ENCODE peak calls at places on chromosomes 1 and 21, in five cellular contexts. One of them, this sample, is unnamed.

GRCh38 chr1:210364479-210364878 is 35.8 kb downstream of the HHAT start:
- DNase-seq in neuronal stem cell: no peak
- DNase-seq in H1: no peak
- DNase-seq in mesenchymal stem cell: no peak
- DNase-seq in H9: peak
- DNase-seq in this sample: no peak

GRCh38 chr1:64790965-64791487 is 46.2 kb downstream of the RAVER2 start:
- DNase-seq in H9: no peak
- DNase-seq in H1: no peak
- DNase-seq in neuronal stem cell: no peak
- DNase-seq in mesenchymal stem cell: no peak
- DNase-seq in this sample: no peak

GRCh38 chr1:73744985-73745384 is 453.0 kb downstream of the LRRIQ3 start:
- DNase-seq in H9: no peak
- DNase-seq in H1: no peak
- DNase-seq in neuronal stem cell: no peak
- DNase-seq in mesenchymal stem cell: no peak
- DNase-seq in this sample: no peak

GRCh38 chr21:17270234-17270633 is 242.6 kb upstream of the CXADR start:
- DNase-seq in mesenchymal stem cell: peak
- DNase-seq in neuronal stem cell: no peak
- DNase-seq in H9: no peak
- DNase-seq in H1: no peak
- DNase-seq in this sample: peak

GRCh38 chr21:17427831-17428483 is 84.9 kb upstream of the CXADR start:
- DNase-seq in H1: no peak
- DNase-seq in neuronal stem cell: no peak
- DNase-seq in H9: no peak
- DNase-seq in mesenchymal stem cell: no peak
- DNase-seq in this sample: no peak

GRCh38 chr1:91795601-91796389 is 90.2 kb downstream of the TGFBR3 start:
- DNase-seq in H9: no peak
- DNase-seq in H1: no peak
- DNase-seq in mesenchymal stem cell: peak
- DNase-seq in neuronal stem cell: no peak
- DNase-seq in this sample: peak

GRCh38 chr1:171566467-171566866 is 55.6 kb upstream of the MYOCOS start:
- DNase-seq in neuronal stem cell: no peak
- DNase-seq in H1: no peak
- DNase-seq in mesenchymal stem cell: no peak
- DNase-seq in H9: no peak
- DNase-seq in this sample: no peak

GRCh38 chr1:94215955-94216354 is 21.4 kb downstream of the ARHGAP29 start:
- DNase-seq in H1: no peak
- DNase-seq in neuronal stem cell: no peak
- DNase-seq in H9: no peak
- DNase-seq in mesenchymal stem cell: no peak
- DNase-seq in this sample: no peak

GRCh38 chr1:186144505-186144904 is 230.5 kb downstream of the TPR start:
- DNase-seq in H1: no peak
- DNase-seq in neuronal stem cell: no peak
- DNase-seq in H9: no peak
- DNase-seq in mesenchymal stem cell: no peak
- DNase-seq in this sample: no peak

GRCh38 chr1:70440642-70441391 is 29.7 kb downstream of the CTH start:
- DNase-seq in mesenchymal stem cell: no peak
- DNase-seq in neuronal stem cell: no peak
- DNase-seq in H9: no peak
- DNase-seq in H1: no peak
- DNase-seq in this sample: peak

GRCh38 chr1:196997428-196997827 is 20.1 kb downstream of the CFHR5 start:
- DNase-seq in mesenchymal stem cell: peak
- DNase-seq in neuronal stem cell: no peak
- DNase-seq in H1: no peak
- DNase-seq in H9: no peak
- DNase-seq in this sample: no peak

GRCh38 chr1:39933956-39934941 is 20.7 kb upstream of the MFSD2A start:
- DNase-seq in H1: no peak
- DNase-seq in neuronal stem cell: no peak
- DNase-seq in H9: no peak
- DNase-seq in mesenchymal stem cell: peak
- DNase-seq in this sample: peak

GRCh38 chr1:84152649-84153056 is 8.6 kb downstream of the PRKACB start:
- DNase-seq in mesenchymal stem cell: no peak
- DNase-seq in neuronal stem cell: no peak
- DNase-seq in H1: no peak
- DNase-seq in H9: no peak
- DNase-seq in this sample: no peak

GRCh38 chr1:49351744-49352143 is 575.1 kb upstream of the BEND5 start:
- DNase-seq in H1: no peak
- DNase-seq in neuronal stem cell: no peak
- DNase-seq in mesenchymal stem cell: no peak
- DNase-seq in H9: no peak
- DNase-seq in this sample: peak

GRCh38 chr21:43881918-43882317 is 16.9 kb downstream of the AGPAT3 start:
- DNase-seq in H9: no peak
- DNase-seq in H1: no peak
- DNase-seq in mesenchymal stem cell: no peak
- DNase-seq in neuronal stem cell: no peak
- DNase-seq in this sample: no peak

GRCh38 chr1:226406401-226406881 is 1.5 kb downstream of the PARP1 start:
- DNase-seq in H1: no peak
- DNase-seq in neuronal stem cell: no peak
- DNase-seq in H9: peak
- DNase-seq in mesenchymal stem cell: peak
- DNase-seq in this sample: peak

GRCh38 chr21:22743085-22743484 is 1744.9 kb downstream of the NCAM2 start:
- DNase-seq in H1: no peak
- DNase-seq in mesenchymal stem cell: no peak
- DNase-seq in neuronal stem cell: no peak
- DNase-seq in H9: no peak
- DNase-seq in this sample: no peak

GRCh38 chr1:236280438-236281285 is 1.1 kb downstream of the ERO1B start:
- DNase-seq in H1: no peak
- DNase-seq in neuronal stem cell: peak
- DNase-seq in mesenchymal stem cell: peak
- DNase-seq in H9: peak
- DNase-seq in this sample: no peak

GRCh38 chr1:66251521-66251920 is 282.4 kb upstream of the SGIP1 start:
- DNase-seq in H9: peak
- DNase-seq in mesenchymal stem cell: peak
- DNase-seq in H1: no peak
- DNase-seq in neuronal stem cell: no peak
- DNase-seq in this sample: no peak

GRCh38 chr21:27426196-27426595 is 459.3 kb upstream of the ADAMTS5 start:
- DNase-seq in H1: no peak
- DNase-seq in H9: no peak
- DNase-seq in mesenchymal stem cell: no peak
- DNase-seq in neuronal stem cell: no peak
- DNase-seq in this sample: no peak

GRCh38 chr1:237287876-237288517 is 246.0 kb downstream of the RYR2 start:
- DNase-seq in H1: no peak
- DNase-seq in H9: peak
- DNase-seq in mesenchymal stem cell: no peak
- DNase-seq in neuronal stem cell: no peak
- DNase-seq in this sample: no peak

GRCh38 chr1:59971464-59971911 is 44.9 kb upstream of the CYP2J2 start:
- DNase-seq in H9: peak
- DNase-seq in mesenchymal stem cell: peak
- DNase-seq in H1: no peak
- DNase-seq in neuronal stem cell: peak
- DNase-seq in this sample: peak

GRCh38 chr1:185440877-185441276 is 123.8 kb upstream of the IVNS1ABP start:
- DNase-seq in neuronal stem cell: no peak
- DNase-seq in H1: no peak
- DNase-seq in mesenchymal stem cell: peak
- DNase-seq in H9: no peak
- DNase-seq in this sample: peak

GRCh38 chr1:156657161-156657970 is 15.4 kb downstream of the BCAN start:
- DNase-seq in H1: no peak
- DNase-seq in neuronal stem cell: no peak
- DNase-seq in mesenchymal stem cell: peak
- DNase-seq in H9: peak
- DNase-seq in this sample: peak

GRCh38 chr1:61131716-61132115 is 49.4 kb downstream of the NFIA start:
- DNase-seq in neuronal stem cell: no peak
- DNase-seq in H9: no peak
- DNase-seq in mesenchymal stem cell: no peak
- DNase-seq in H1: no peak
- DNase-seq in this sample: no peak

GRCh38 chr1:29677028-29678024 is 441.0 kb downstream of the PTPRU start:
- DNase-seq in neuronal stem cell: no peak
- DNase-seq in H9: peak
- DNase-seq in mesenchymal stem cell: no peak
- DNase-seq in H1: no peak
- DNase-seq in this sample: no peak

GRCh38 chr1:225371366-225371765 is 56.5 kb downstream of the LBR start:
- DNase-seq in mesenchymal stem cell: no peak
- DNase-seq in H1: no peak
- DNase-seq in H9: no peak
- DNase-seq in neuronal stem cell: no peak
- DNase-seq in this sample: no peak

GRCh38 chr1:10779841-10780240 is 16.6 kb downstream of the CASZ1 start:
- DNase-seq in H1: no peak
- DNase-seq in H9: no peak
- DNase-seq in mesenchymal stem cell: no peak
- DNase-seq in neuronal stem cell: no peak
- DNase-seq in this sample: no peak

DNA sequence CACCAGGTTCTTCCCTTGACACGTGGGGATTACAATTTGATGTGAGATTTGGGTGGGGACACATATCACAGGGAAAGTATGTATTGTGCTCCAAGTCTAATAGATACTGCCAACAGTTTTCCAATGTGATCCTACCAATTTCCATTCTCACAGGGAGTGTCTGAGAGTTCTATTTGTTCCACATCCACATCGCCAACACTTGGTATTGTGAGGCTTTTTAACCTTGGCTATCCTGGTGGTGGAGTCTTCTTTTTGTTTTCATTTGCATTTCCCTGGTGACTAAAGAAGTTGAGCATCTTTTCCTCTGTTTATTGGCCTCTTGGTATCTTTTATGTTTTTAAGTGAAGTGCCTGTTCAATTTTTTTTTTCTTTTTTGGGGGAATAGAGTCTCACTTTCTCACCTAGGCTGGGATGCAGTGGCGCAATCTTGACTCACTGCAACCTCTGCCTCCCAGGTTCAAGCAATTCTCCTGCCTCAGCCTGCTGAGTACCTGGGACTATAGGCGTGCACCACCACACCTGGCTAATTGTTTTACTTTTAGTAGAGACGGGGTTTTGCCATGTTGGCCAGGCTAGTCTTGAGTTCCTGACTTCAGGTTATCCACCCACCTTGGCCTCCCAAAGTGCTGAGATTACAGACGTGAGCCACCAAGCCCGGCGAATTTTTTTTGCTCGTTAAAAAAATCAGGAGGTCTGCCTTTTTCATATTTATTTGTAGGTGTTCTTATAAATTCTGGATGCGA is 15.9 kb upstream of the PADI1 start:
- DNase-seq in neuronal stem cell: no peak
- DNase-seq in mesenchymal stem cell: no peak
- DNase-seq in H1: no peak
- DNase-seq in H9: no peak
- DNase-seq in this sample: no peak
- H3K18ac ChIP-seq in neuronal stem cell: no peak
- H3K18ac ChIP-seq in mesenchymal stem cell: no peak
- H3K18ac ChIP-seq in H1: no peak
- H3K18ac ChIP-seq in H9: no peak
- H3K18ac ChIP-seq in this sample: no peak

GRCh38 chr1:19794583-19794982 is 5.1 kb downstream of the TMCO4 start:
- DNase-seq in H9: no peak
- DNase-seq in neuronal stem cell: no peak
- DNase-seq in H1: no peak
- DNase-seq in mesenchymal stem cell: no peak
- DNase-seq in this sample: peak

GRCh38 chr1:19799233-19799876 is 361 bp downstream of the TMCO4 start:
- DNase-seq in H9: no peak
- DNase-seq in H1: no peak
- DNase-seq in neuronal stem cell: no peak
- DNase-seq in mesenchymal stem cell: peak
- DNase-seq in this sample: peak

GRCh38 chr1:19798486-19799232 is 1.1 kb downstream of the TMCO4 start:
- DNase-seq in H1: no peak
- DNase-seq in H9: no peak
- DNase-seq in neuronal stem cell: no peak
- DNase-seq in mesenchymal stem cell: no peak
- DNase-seq in this sample: peak

GRCh38 chr1:19799877-19800804 is at the start of gene TMCO4:
- DNase-seq in mesenchymal stem cell: peak
- DNase-seq in H9: no peak
- DNase-seq in H1: no peak
- DNase-seq in neuronal stem cell: no peak
- DNase-seq in this sample: peak

DNA sequence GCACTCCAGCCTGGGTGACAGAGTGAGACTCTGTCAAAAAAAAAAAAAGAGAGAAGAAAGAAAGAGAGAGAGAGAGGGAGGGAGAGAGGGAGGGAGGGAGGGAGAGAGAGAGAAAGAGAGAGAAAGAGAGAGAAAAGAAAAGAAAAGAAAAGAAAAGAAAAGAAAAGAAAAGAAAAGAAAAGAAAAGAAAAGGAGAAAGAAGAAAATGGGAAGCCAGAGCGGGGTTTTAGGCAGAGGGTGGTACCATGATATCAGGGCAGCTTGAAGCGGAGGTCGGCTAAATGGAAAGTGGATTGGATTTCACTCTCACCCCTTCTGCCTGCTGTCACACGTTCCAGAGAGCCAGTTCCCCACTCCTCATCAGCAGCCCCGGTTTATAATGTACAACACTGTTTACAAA is 1.9 kb downstream of the TMCO4 start:
- DNase-seq in mesenchymal stem cell: no peak
- DNase-seq in H9: no peak
- DNase-seq in neuronal stem cell: no peak
- DNase-seq in H1: no peak
- DNase-seq in this sample: no peak
- H2BK12ac ChIP-seq in mesenchymal stem cell: no peak
- H2BK12ac ChIP-seq in H9: no peak
- H2BK12ac ChIP-seq in neuronal stem cell: no peak
- H2BK12ac ChIP-seq in H1: no peak
- H2BK12ac ChIP-seq in this sample: no peak

DNA sequence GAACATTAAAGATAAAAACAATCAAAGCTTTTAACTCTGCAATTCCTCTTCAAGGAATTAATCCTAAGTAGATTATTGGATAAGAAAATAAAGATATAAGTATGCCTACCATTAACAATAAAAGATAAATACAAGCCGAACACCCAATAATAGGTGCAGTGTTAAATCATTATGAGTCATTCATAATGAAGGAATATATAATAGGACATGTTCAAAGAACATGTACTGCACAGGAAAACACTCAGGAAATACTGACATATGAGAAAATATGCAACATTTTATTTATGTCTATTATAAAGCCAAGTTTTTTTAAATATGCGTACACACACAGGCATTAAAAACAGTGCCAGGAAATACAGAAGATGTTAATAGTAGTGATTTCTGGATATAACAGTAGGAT is 11.1 kb upstream of the EXO1 start:
- DNase-seq in neuronal stem cell: no peak
- DNase-seq in H1: no peak
- DNase-seq in H9: no peak
- DNase-seq in mesenchymal stem cell: no peak
- DNase-seq in this sample: no peak
- H3K4ac ChIP-seq in neuronal stem cell: no peak
- H3K4ac ChIP-seq in H1: no peak
- H3K4ac ChIP-seq in H9: no peak
- H3K4ac ChIP-seq in mesenchymal stem cell: no peak
- H3K4ac ChIP-seq in this sample: no peak

GRCh38 chr21:28781602-28782274 is 210.9 kb downstream of the LTN1 start:
- DNase-seq in H1: no peak
- DNase-seq in mesenchymal stem cell: peak
- DNase-seq in neuronal stem cell: no peak
- DNase-seq in H9: no peak
- DNase-seq in this sample: peak
- H3K18ac ChIP-seq in H1: no peak
- H3K18ac ChIP-seq in mesenchymal stem cell: no peak
- H3K18ac ChIP-seq in neuronal stem cell: no peak
- H3K18ac ChIP-seq in H9: no peak
- H3K18ac ChIP-seq in this sample: no peak

This sample was measured in trophoblast cell.